ENCODE peak calls at places on chromosomes 11 and 22, in seven cellular contexts. M, Z, G, Y, X, N and L are unnamed samples.

GRCh38 chr22:27317961-27318360 is 483.6 kb downstream of the MN1 start:
- DNase-seq in M (no peak), Z (no peak), G (no peak), Y (no peak), X (no peak), N (no peak), L (no peak)

GRCh38 chr22:48883211-48883960 is 944.3 kb downstream of the BRD1 start:
- DNase-seq in M (peak), Z (no peak), G (no peak), Y (no peak), X (no peak), N (no peak), L (no peak)

GRCh38 chr11:64165482-64165841 is 451 bp downstream of the MACROD1 start:
- DNase-seq in M (no peak), Z (no peak), G (no peak), Y (no peak), X (no peak), N (peak), L (no peak)

GRCh38 chr22:48780597-48781277 is 1046.9 kb downstream of the BRD1 start:
- DNase-seq in M (no peak), Z (no peak), G (no peak), Y (no peak), X (no peak), N (no peak), L (no peak)

GRCh38 chr11:35009191-35009940 is 92.9 kb downstream of the PDHX start:
- DNase-seq in M (no peak), Z (no peak), G (no peak), Y (peak), X (no peak), N (no peak), L (no peak)

GRCh38 chr11:95443386-95443785 is 212.4 kb upstream of the SESN3 start:
- DNase-seq in M (no peak), Z (no peak), G (no peak), Y (no peak), X (no peak), N (no peak), L (peak)

GRCh38 chr22:31344369-31345330 is 1.5 kb downstream of the PATZ1 start:
- DNase-seq in M (peak), Z (peak), G (no peak), Y (peak), X (peak), N (no peak), L (peak)

GRCh38 chr22:35795476-35795875 is 77.8 kb downstream of the APOL5 start:
- DNase-seq in M (no peak), Z (no peak), G (no peak), Y (no peak), X (no peak), N (no peak), L (peak)

GRCh38 chr22:28905433-28905832 is 22.1 kb downstream of the ZNRF3 start:
- DNase-seq in M (no peak), Z (no peak), G (no peak), Y (no peak), X (no peak), N (no peak), L (no peak)

GRCh38 chr22:30408388-30409101 is 11.7 kb downstream of the SEC14L2 start:
- DNase-seq in M (no peak), Z (no peak), G (no peak), Y (no peak), X (no peak), N (no peak), L (no peak)

GRCh38 chr22:41782316-41782715 is 18.2 kb upstream of the CCDC134 start:
- DNase-seq in M (no peak), Z (no peak), G (no peak), Y (no peak), X (no peak), N (no peak), L (no peak)

GRCh38 chr11:108218455-108218854 is 4.0 kb downstream of the NPAT start:
- DNase-seq in M (no peak), Z (no peak), G (no peak), Y (no peak), X (no peak), N (no peak), L (no peak)

GRCh38 chr22:42933783-42934144 is 76.7 kb upstream of the ARFGAP3 start:
- DNase-seq in M (no peak), Z (peak), G (no peak), Y (no peak), X (no peak), N (no peak), L (no peak)

GRCh38 chr22:31846161-31847115 is 92.6 kb downstream of the DEPDC5 start:
- DNase-seq in M (no peak), Z (no peak), G (no peak), Y (no peak), X (no peak), N (no peak), L (peak)

GRCh38 chr11:5626191-5626590 is 1.4 kb downstream of the TRIM34 start:
- DNase-seq in M (no peak), Z (no peak), G (no peak), Y (no peak), X (no peak), N (no peak), L (no peak)

GRCh38 chr11:69376155-69377028 is 82.4 kb downstream of the MYEOV start:
- DNase-seq in M (peak), Z (no peak), G (no peak), Y (no peak), X (no peak), N (no peak), L (no peak)

GRCh38 chr11:63639195-63639832 is 25.1 kb upstream of the PLAAT3 start:
- DNase-seq in M (no peak), Z (no peak), G (no peak), Y (no peak), X (no peak), N (no peak), L (no peak)

GRCh38 chr11:108278546-108278945 is 55.7 kb downstream of the ATM start:
- DNase-seq in M (no peak), Z (peak), G (peak), Y (no peak), X (no peak), N (no peak), L (no peak)

GRCh38 chr11:7019500-7020182 is 505 bp downstream of the ZNF214 start:
- DNase-seq in M (no peak), Z (peak), G (no peak), Y (no peak), X (peak), N (peak), L (peak)

GRCh38 chr11:73981051-73981805 is 1.4 kb downstream of the UCP2 start:
- DNase-seq in M (no peak), Z (no peak), G (no peak), Y (no peak), X (no peak), N (no peak), L (no peak)

GRCh38 chr11:127035812-127036211 is 35.2 kb upstream of the KIRREL3 start:
- DNase-seq in M (no peak), Z (no peak), G (no peak), Y (no peak), X (no peak), N (no peak), L (no peak)

GRCh38 chr11:46906596-46906995 is 11.8 kb downstream of the LRP4 start:
- DNase-seq in M (no peak), Z (no peak), G (no peak), Y (no peak), X (no peak), N (peak), L (no peak)

GRCh38 chr11:10305262-10305963 is 540 bp downstream of the ADM start:
- DNase-seq in M (peak), Z (no peak), G (no peak), Y (no peak), X (peak), N (peak), L (no peak)

GRCh38 chr22:32897400-32897799 is 95.9 kb downstream of the TIMP3 start:
- DNase-seq in M (no peak), Z (no peak), G (no peak), Y (no peak), X (no peak), N (no peak), L (no peak)

GRCh38 chr11:127651175-127651887 is 650.8 kb upstream of the KIRREL3 start:
- DNase-seq in M (no peak), Z (no peak), G (no peak), Y (no peak), X (no peak), N (no peak), L (no peak)

GRCh38 chr11:75223954-75224643 is 16.5 kb upstream of the TPBGL start:
- DNase-seq in M (no peak), Z (no peak), G (no peak), Y (no peak), X (no peak), N (no peak), L (no peak)

GRCh38 chr22:36860017-36860416 is 789 bp upstream of the NCF4 start:
- DNase-seq in M (no peak), Z (no peak), G (no peak), Y (no peak), X (no peak), N (no peak), L (no peak)
- TF ChIP-seq CTCF in M (no peak), Z (no peak), G (no peak), Y (no peak), X (no peak), N (no peak), L (peak)

GRCh38 chr11:83801799-83802198 is 515.6 kb upstream of the CCDC90B start:
- DNase-seq in M (no peak), Z (no peak), G (no peak), Y (no peak), X (no peak), N (no peak), L (no peak)
- TF ChIP-seq CTCF in M (no peak), Z (no peak), G (no peak), Y (no peak), X (no peak), N (no peak), L (no peak)

GRCh38 chr22:46650078-46650810 is 30.1 kb downstream of the GRAMD4 start:
- DNase-seq in M (no peak), Z (no peak), G (no peak), Y (no peak), X (no peak), N (no peak), L (no peak)

GRCh38 chr22:46649176-46650077 is 29.2 kb downstream of the GRAMD4 start:
- DNase-seq in M (no peak), Z (peak), G (no peak), Y (no peak), X (no peak), N (no peak), L (no peak)

GRCh38 chr22:46652930-46653331 is 32.7 kb downstream of the GRAMD4 start:
- DNase-seq in M (no peak), Z (peak), G (no peak), Y (no peak), X (no peak), N (no peak), L (no peak)

GRCh38 chr22:46652081-46652929 is 32.1 kb downstream of the GRAMD4 start:
- DNase-seq in M (no peak), Z (peak), G (no peak), Y (no peak), X (no peak), N (no peak), L (no peak)

DNA sequence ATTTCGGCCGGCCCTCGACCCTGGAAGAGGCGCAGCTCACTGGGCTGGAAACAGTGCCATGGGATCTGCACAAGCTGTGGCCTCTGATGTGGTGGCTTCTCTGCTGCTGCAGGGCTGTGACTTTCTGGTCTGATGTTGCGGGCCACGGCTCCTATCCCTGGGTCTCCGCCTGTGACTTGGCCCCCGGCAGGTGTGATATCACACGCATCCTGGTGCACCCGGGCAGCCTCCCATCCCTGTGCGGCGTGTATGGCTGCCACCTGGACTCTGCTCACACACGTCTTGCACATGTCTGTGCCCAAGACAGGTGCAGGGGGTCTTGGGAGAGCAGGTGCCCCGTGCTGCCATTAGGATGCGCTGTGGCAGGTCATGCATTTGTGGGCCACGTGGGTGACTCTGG is 31.1 kb downstream of the GRAMD4 start:
- DNase-seq in M (no peak), Z (no peak), G (no peak), Y (no peak), X (no peak), N (no peak), L (no peak)
- TF ChIP-seq CTCF in M (no peak), Z (no peak), G (no peak), Y (no peak), X (no peak), N (no peak), L (no peak)

GRCh38 chr22:44360686-44361381 is 48.1 kb upstream of the SHISAL1 start:
- DNase-seq in M (peak), Z (no peak), G (no peak), Y (no peak), X (peak), N (no peak), L (no peak)
- TF ChIP-seq CTCF in M (peak), Z (no peak), G (no peak), Y (no peak), X (peak), N (no peak), L (no peak)

DNA sequence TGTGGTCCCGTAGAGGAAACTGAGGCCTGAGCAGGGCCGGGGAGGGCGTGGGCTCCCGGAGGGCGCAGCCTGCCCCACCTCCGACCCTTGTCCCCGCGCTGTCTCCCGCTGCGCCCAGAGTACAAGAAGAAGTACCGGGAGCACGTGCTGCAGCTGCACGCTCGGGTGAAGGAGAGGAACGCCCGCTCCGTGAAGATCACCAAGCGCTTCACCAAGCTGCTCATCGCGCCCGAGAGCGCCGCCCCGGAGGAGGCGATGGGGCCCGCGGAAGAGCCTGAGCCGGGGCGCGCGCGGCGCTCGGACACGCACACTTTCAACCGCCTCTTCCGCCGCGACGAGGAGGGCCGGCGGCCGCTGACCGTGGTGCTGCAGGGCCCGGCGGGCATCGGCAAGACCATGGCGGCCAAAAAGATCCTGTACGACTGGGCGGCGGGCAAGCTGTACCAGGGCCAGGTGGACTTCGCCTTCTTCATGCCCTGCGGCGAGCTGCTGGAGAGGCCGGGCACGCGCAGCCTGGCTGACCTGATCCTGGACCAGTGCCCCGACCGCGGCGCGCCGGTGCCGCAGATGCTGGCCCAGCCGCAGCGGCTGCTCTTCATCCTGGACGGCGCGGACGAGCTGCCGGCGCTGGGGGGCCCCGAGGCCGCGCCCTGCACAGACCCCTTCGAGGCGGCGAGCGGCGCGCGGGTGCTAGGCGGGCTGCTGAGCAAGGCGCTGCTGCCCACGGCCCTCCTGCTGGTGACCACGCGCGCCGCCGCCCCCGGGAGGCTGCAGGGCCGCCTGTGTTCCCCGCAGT is 2.0 kb downstream of the NLRP6 start:
- DNase-seq in M (peak), Z (peak), G (no peak), Y (peak), X (no peak), N (peak), L (peak)
- TF ChIP-seq CTCF in M (no peak), Z (no peak), G (no peak), Y (no peak), X (no peak), N (no peak), L (peak)

GRCh38 chr22:22788460-22789037 is 99.1 kb upstream of the IGLL5 start:
- DNase-seq in M (no peak), Z (no peak), G (no peak), Y (no peak), X (no peak), N (no peak), L (no peak)
- TF ChIP-seq CTCF in M (no peak), Z (no peak), G (no peak), Y (no peak), X (no peak), N (no peak), L (no peak)